ENCODE peak calls at places on chromosome 15, in six cellular contexts. One of them, this sample, is unnamed.

GRCh38 chr15:79978694-79979519 is 7.9 kb upstream of the BCL2A1 start:
- DNase-seq in activated T-cell treated with anti-CD3 and anti-CD28 coated beads, Interleukin-2, amount 50 U/mL, for 4 hours: no peak
- DNase-seq in posterior vena cava: no peak
- DNase-seq in foreskin fibroblast: peak
- DNase-seq in lower leg skin: peak
- DNase-seq in COR-L47: no peak
- DNase-seq in this sample: no peak

GRCh38 chr15:38688761-38689160 is 124.1 kb upstream of the RASGRP1 start:
- DNase-seq in activated T-cell treated with anti-CD3 and anti-CD28 coated beads, Interleukin-2, amount 50 U/mL, for 4 hours: peak
- DNase-seq in posterior vena cava: no peak
- DNase-seq in foreskin fibroblast: no peak
- DNase-seq in lower leg skin: no peak
- DNase-seq in COR-L47: no peak
- DNase-seq in this sample: peak

GRCh38 chr15:99962006-99962561 is 228.8 kb upstream of the LYSMD4 start:
- DNase-seq in activated T-cell treated with anti-CD3 and anti-CD28 coated beads, Interleukin-2, amount 50 U/mL, for 4 hours: no peak
- DNase-seq in posterior vena cava: no peak
- DNase-seq in foreskin fibroblast: no peak
- DNase-seq in lower leg skin: peak
- DNase-seq in COR-L47: no peak
- DNase-seq in this sample: no peak

GRCh38 chr15:99019558-99020540 is 12.3 kb upstream of the PGPEP1L start:
- DNase-seq in activated T-cell treated with anti-CD3 and anti-CD28 coated beads, Interleukin-2, amount 50 U/mL, for 4 hours: no peak
- DNase-seq in posterior vena cava: no peak
- DNase-seq in foreskin fibroblast: peak
- DNase-seq in lower leg skin: peak
- DNase-seq in COR-L47: no peak
- DNase-seq in this sample: no peak

GRCh38 chr15:91909574-91909973 is 56.1 kb downstream of the SLCO3A1 start:
- DNase-seq in activated T-cell treated with anti-CD3 and anti-CD28 coated beads, Interleukin-2, amount 50 U/mL, for 4 hours: no peak
- DNase-seq in posterior vena cava: no peak
- DNase-seq in foreskin fibroblast: no peak
- DNase-seq in lower leg skin: no peak
- DNase-seq in COR-L47: no peak
- DNase-seq in this sample: no peak

GRCh38 chr15:32112101-32112500 is 81.8 kb downstream of the CHRNA7 start:
- DNase-seq in activated T-cell treated with anti-CD3 and anti-CD28 coated beads, Interleukin-2, amount 50 U/mL, for 4 hours: no peak
- DNase-seq in posterior vena cava: no peak
- DNase-seq in foreskin fibroblast: no peak
- DNase-seq in lower leg skin: no peak
- DNase-seq in COR-L47: no peak
- DNase-seq in this sample: no peak

GRCh38 chr15:29143909-29144308 is 125.7 kb downstream of the NSMCE3 start:
- DNase-seq in activated T-cell treated with anti-CD3 and anti-CD28 coated beads, Interleukin-2, amount 50 U/mL, for 4 hours: no peak
- DNase-seq in posterior vena cava: no peak
- DNase-seq in foreskin fibroblast: peak
- DNase-seq in lower leg skin: no peak
- DNase-seq in COR-L47: no peak
- DNase-seq in this sample: no peak

GRCh38 chr15:67899596-67900283 is 59.9 kb upstream of the RNU6-1 start:
- DNase-seq in activated T-cell treated with anti-CD3 and anti-CD28 coated beads, Interleukin-2, amount 50 U/mL, for 4 hours: no peak
- DNase-seq in posterior vena cava: no peak
- DNase-seq in foreskin fibroblast: no peak
- DNase-seq in lower leg skin: no peak
- DNase-seq in COR-L47: no peak
- DNase-seq in this sample: no peak

GRCh38 chr15:101019351-101019750 is 100.2 kb downstream of the LRRK1 start:
- DNase-seq in activated T-cell treated with anti-CD3 and anti-CD28 coated beads, Interleukin-2, amount 50 U/mL, for 4 hours: no peak
- DNase-seq in posterior vena cava: no peak
- DNase-seq in foreskin fibroblast: no peak
- DNase-seq in lower leg skin: peak
- DNase-seq in COR-L47: no peak
- DNase-seq in this sample: no peak

GRCh38 chr15:91706366-91707032 is 147.0 kb upstream of the SLCO3A1 start:
- DNase-seq in activated T-cell treated with anti-CD3 and anti-CD28 coated beads, Interleukin-2, amount 50 U/mL, for 4 hours: peak
- DNase-seq in posterior vena cava: peak
- DNase-seq in foreskin fibroblast: no peak
- DNase-seq in lower leg skin: peak
- DNase-seq in COR-L47: peak
- DNase-seq in this sample: peak

GRCh38 chr15:92650256-92650655 is 5.3 kb downstream of the FAM174B start:
- DNase-seq in activated T-cell treated with anti-CD3 and anti-CD28 coated beads, Interleukin-2, amount 50 U/mL, for 4 hours: no peak
- DNase-seq in posterior vena cava: no peak
- DNase-seq in foreskin fibroblast: no peak
- DNase-seq in lower leg skin: no peak
- DNase-seq in COR-L47: no peak
- DNase-seq in this sample: no peak

GRCh38 chr15:30953731-30954378 is 37.6 kb downstream of the MTMR10 start:
- DNase-seq in activated T-cell treated with anti-CD3 and anti-CD28 coated beads, Interleukin-2, amount 50 U/mL, for 4 hours: no peak
- DNase-seq in posterior vena cava: peak
- DNase-seq in foreskin fibroblast: peak
- DNase-seq in lower leg skin: no peak
- DNase-seq in COR-L47: no peak
- DNase-seq in this sample: no peak

GRCh38 chr15:80266113-80266512 is 14.1 kb upstream of the CTXND1 start:
- DNase-seq in activated T-cell treated with anti-CD3 and anti-CD28 coated beads, Interleukin-2, amount 50 U/mL, for 4 hours: no peak
- DNase-seq in posterior vena cava: no peak
- DNase-seq in foreskin fibroblast: no peak
- DNase-seq in lower leg skin: no peak
- DNase-seq in COR-L47: no peak
- DNase-seq in this sample: no peak

GRCh38 chr15:74383695-74384565 is 16.5 kb upstream of the CYP11A1 start:
- DNase-seq in activated T-cell treated with anti-CD3 and anti-CD28 coated beads, Interleukin-2, amount 50 U/mL, for 4 hours: peak
- DNase-seq in posterior vena cava: no peak
- DNase-seq in foreskin fibroblast: no peak
- DNase-seq in lower leg skin: no peak
- DNase-seq in COR-L47: no peak
- DNase-seq in this sample: peak

GRCh38 chr15:60349589-60349988 is 48.2 kb downstream of the ANXA2 start:
- DNase-seq in activated T-cell treated with anti-CD3 and anti-CD28 coated beads, Interleukin-2, amount 50 U/mL, for 4 hours: no peak
- DNase-seq in posterior vena cava: no peak
- DNase-seq in foreskin fibroblast: no peak
- DNase-seq in lower leg skin: no peak
- DNase-seq in COR-L47: no peak
- DNase-seq in this sample: no peak

GRCh38 chr15:88241060-88241459 is 15.5 kb downstream of the NTRK3 start:
- DNase-seq in activated T-cell treated with anti-CD3 and anti-CD28 coated beads, Interleukin-2, amount 50 U/mL, for 4 hours: no peak
- DNase-seq in posterior vena cava: no peak
- DNase-seq in foreskin fibroblast: no peak
- DNase-seq in lower leg skin: no peak
- DNase-seq in COR-L47: no peak
- DNase-seq in this sample: no peak

GRCh38 chr15:55224892-55225291 is 28.2 kb upstream of the RSL24D1 start:
- DNase-seq in activated T-cell treated with anti-CD3 and anti-CD28 coated beads, Interleukin-2, amount 50 U/mL, for 4 hours: no peak
- DNase-seq in posterior vena cava: no peak
- DNase-seq in foreskin fibroblast: no peak
- DNase-seq in lower leg skin: no peak
- DNase-seq in COR-L47: no peak
- DNase-seq in this sample: no peak

GRCh38 chr15:101455291-101455916 is 34.1 kb downstream of the PCSK6 start:
- DNase-seq in activated T-cell treated with anti-CD3 and anti-CD28 coated beads, Interleukin-2, amount 50 U/mL, for 4 hours: no peak
- DNase-seq in posterior vena cava: peak
- DNase-seq in foreskin fibroblast: peak
- DNase-seq in lower leg skin: no peak
- DNase-seq in COR-L47: peak
- DNase-seq in this sample: no peak

GRCh38 chr15:63000706-63001105 is 41.8 kb upstream of the TPM1 start:
- DNase-seq in activated T-cell treated with anti-CD3 and anti-CD28 coated beads, Interleukin-2, amount 50 U/mL, for 4 hours: no peak
- DNase-seq in posterior vena cava: no peak
- DNase-seq in foreskin fibroblast: no peak
- DNase-seq in lower leg skin: no peak
- DNase-seq in COR-L47: no peak
- DNase-seq in this sample: no peak

GRCh38 chr15:98996619-98997018 is 11.0 kb downstream of the PGPEP1L start:
- DNase-seq in activated T-cell treated with anti-CD3 and anti-CD28 coated beads, Interleukin-2, amount 50 U/mL, for 4 hours: no peak
- DNase-seq in posterior vena cava: no peak
- DNase-seq in foreskin fibroblast: no peak
- DNase-seq in lower leg skin: no peak
- DNase-seq in COR-L47: no peak
- DNase-seq in this sample: no peak

GRCh38 chr15:22930782-22931484 is 49.2 kb downstream of the CYFIP1 start:
- DNase-seq in activated T-cell treated with anti-CD3 and anti-CD28 coated beads, Interleukin-2, amount 50 U/mL, for 4 hours: no peak
- DNase-seq in posterior vena cava: no peak
- DNase-seq in foreskin fibroblast: no peak
- DNase-seq in lower leg skin: no peak
- DNase-seq in COR-L47: peak
- DNase-seq in this sample: no peak